ENCODE peak calls at places on chromosomes 16 and 17, in four cellular contexts. One of them, this sample, is unnamed.

GRCh38 chr16:5516115-5516514 is 418.5 kb upstream of the EEF2KMT start:
- DNase-seq in HS-27A: no peak
- DNase-seq in T-helper 2 cell: no peak
- DNase-seq in hippocampal formation: no peak
- DNase-seq in this sample: no peak

GRCh38 chr16:67528222-67528869 is at the start of gene RIPOR1:
- DNase-seq in T-helper 2 cell: peak; percentile 27
- DNase-seq in hippocampal formation: no peak
- DNase-seq in HS-27A: no peak
- DNase-seq in this sample: no peak

GRCh38 chr16:85902366-85903155 is 3.6 kb downstream of the IRF8 start:
- DNase-seq in T-helper 2 cell: no peak
- DNase-seq in hippocampal formation: no peak
- DNase-seq in HS-27A: no peak
- DNase-seq in this sample: no peak

GRCh38 chr16:88599825-88600538 is 29.8 kb downstream of the ZC3H18 start:
- DNase-seq in hippocampal formation: no peak
- DNase-seq in T-helper 2 cell: no peak
- DNase-seq in HS-27A: no peak
- DNase-seq in this sample: no peak

GRCh38 chr16:14042706-14043105 is 28.4 kb upstream of the MRTFB start:
- DNase-seq in hippocampal formation: no peak
- DNase-seq in T-helper 2 cell: no peak
- DNase-seq in HS-27A: no peak
- DNase-seq in this sample: no peak

GRCh38 chr16:55367301-55367745 is 43.3 kb downstream of the IRX6 start:
- DNase-seq in T-helper 2 cell: no peak
- DNase-seq in HS-27A: no peak
- DNase-seq in hippocampal formation: no peak
- DNase-seq in this sample: no peak

GRCh38 chr17:2690165-2691068 is 21.1 kb downstream of the CLUH start:
- DNase-seq in HS-27A: no peak
- DNase-seq in hippocampal formation: no peak
- DNase-seq in T-helper 2 cell: no peak
- DNase-seq in this sample: no peak

GRCh38 chr17:4533522-4534502 is 21.4 kb downstream of the MYBBP1A start:
- DNase-seq in T-helper 2 cell: no peak
- DNase-seq in HS-27A: no peak
- DNase-seq in hippocampal formation: peak; percentile 96
- DNase-seq in this sample: peak; percentile 89

GRCh38 chr16:4640572-4641305 is 16.1 kb downstream of the MGRN1 start:
- DNase-seq in T-helper 2 cell: no peak
- DNase-seq in hippocampal formation: no peak
- DNase-seq in HS-27A: no peak
- DNase-seq in this sample: no peak

GRCh38 chr17:62819511-62820221 is 11.6 kb upstream of the MARCHF10 start:
- DNase-seq in hippocampal formation: no peak
- DNase-seq in HS-27A: peak; percentile 66
- DNase-seq in T-helper 2 cell: no peak
- DNase-seq in this sample: peak; percentile 58

GRCh38 chr17:79444226-79444625 is 166.6 kb downstream of the RBFOX3 start:
- DNase-seq in hippocampal formation: no peak
- DNase-seq in HS-27A: no peak
- DNase-seq in T-helper 2 cell: no peak
- DNase-seq in this sample: no peak

GRCh38 chr16:168424-168823 is 2.6 kb downstream of the HBM start:
- DNase-seq in HS-27A: no peak
- DNase-seq in hippocampal formation: no peak
- DNase-seq in T-helper 2 cell: no peak
- DNase-seq in this sample: no peak

GRCh38 chr17:50684612-50685333 is 22.9 kb downstream of the ANKRD40 start:
- DNase-seq in hippocampal formation: no peak
- DNase-seq in HS-27A: no peak
- DNase-seq in T-helper 2 cell: no peak
- DNase-seq in this sample: peak; percentile 85

GRCh38 chr16:87086575-87086974 is 230.6 kb downstream of the C16orf95 start:
- DNase-seq in hippocampal formation: no peak
- DNase-seq in HS-27A: no peak
- DNase-seq in T-helper 2 cell: no peak
- DNase-seq in this sample: no peak

GRCh38 chr17:78892062-78892456 is 10.9 kb downstream of the CEP295NL start:
- DNase-seq in HS-27A: no peak
- DNase-seq in hippocampal formation: no peak
- DNase-seq in T-helper 2 cell: no peak
- DNase-seq in this sample: no peak

GRCh38 chr16:23950898-23951297 is 115.1 kb downstream of the PRKCB start:
- DNase-seq in T-helper 2 cell: no peak
- DNase-seq in HS-27A: no peak
- DNase-seq in hippocampal formation: no peak
- DNase-seq in this sample: no peak

GRCh38 chr17:79000396-79001189 is 9.0 kb downstream of the CANT1 start:
- DNase-seq in hippocampal formation: no peak
- DNase-seq in T-helper 2 cell: no peak
- DNase-seq in HS-27A: no peak
- DNase-seq in this sample: no peak

GRCh38 chr16:73058221-73058615 is 10.3 kb upstream of the ZFHX3 start:
- DNase-seq in T-helper 2 cell: no peak
- DNase-seq in hippocampal formation: no peak
- DNase-seq in HS-27A: no peak
- DNase-seq in this sample: peak; percentile 36

GRCh38 chr17:39674702-39675389 is 6.6 kb downstream of the PNMT start:
- DNase-seq in HS-27A: no peak
- DNase-seq in hippocampal formation: no peak
- DNase-seq in T-helper 2 cell: no peak
- DNase-seq in this sample: peak; percentile 81

GRCh38 chr17:43349142-43349541 is 49.7 kb upstream of the ARL4D start:
- DNase-seq in hippocampal formation: no peak
- DNase-seq in T-helper 2 cell: no peak
- DNase-seq in HS-27A: no peak
- DNase-seq in this sample: no peak

GRCh38 chr17:64732336-64733006 is 70.4 kb upstream of the SMURF2 start:
- DNase-seq in hippocampal formation: no peak
- DNase-seq in T-helper 2 cell: no peak
- DNase-seq in HS-27A: no peak
- DNase-seq in this sample: peak; percentile 50